ENCODE peak calls at places on chromosomes 2 and 18, in five cellular contexts. J is heart left ventricle, X is spleen, G is bronchial epithelial cell, U is esophagus squamous epithelium. S is an unnamed sample.
A peak's percentile ranks its signal among the peaks of the same experiment; 100 is the strongest.

GRCh38 chr2:171711351-171711750 is 24.1 kb downstream of the DYNC1I2 start:
- DNase-seq in J (no peak), U (no peak), X (no peak), G (no peak), S (no peak)

GRCh38 chr2:183070942-183071844 is 7.4 kb upstream of the DUSP19 start:
- DNase-seq in J (no peak), G (peak; percentile 28), U (no peak), X (no peak), S (no peak)

GRCh38 chr2:54634564-54635511 is 88.6 kb upstream of the EML6 start:
- DNase-seq in X (no peak), U (no peak), J (no peak), G (peak; percentile 79), S (no peak)

GRCh38 chr2:71546777-71547281 is 93.5 kb downstream of the DYSF start:
- DNase-seq in J (no peak), X (peak; percentile 51), U (no peak), G (no peak), S (no peak)

GRCh38 chr2:157197848-157198247 is 59.7 kb upstream of the GALNT5 start:
- DNase-seq in G (no peak), J (no peak), U (no peak), X (no peak), S (no peak)

GRCh38 chr2:234305846-234306245 is 191.0 kb downstream of the ARL4C start:
- DNase-seq in X (no peak), J (no peak), G (peak; percentile 60), U (no peak), S (no peak)

GRCh38 chr2:888906-889566 is 61.6 kb upstream of the SNTG2 start:
- DNase-seq in U (no peak), J (no peak), G (no peak), X (no peak), S (no peak)

GRCh38 chr2:56522605-56523089 is 338.9 kb downstream of the CCDC85A start:
- DNase-seq in J (no peak), X (no peak), G (peak; percentile 29), U (no peak), S (no peak)

GRCh38 chr2:168434164-168434563 is 21.9 kb upstream of the CERS6 start:
- DNase-seq in X (no peak), G (no peak), J (no peak), U (no peak), S (peak; percentile 49)

GRCh38 chr2:96819101-96819875 is 3.2 kb downstream of the CNNM3 start:
- DNase-seq in J (peak; percentile 17), G (peak; percentile 20), U (no peak), X (peak; percentile 61), S (no peak)

GRCh38 chr18:23053756-23054457 is 81.4 kb upstream of the CABLES1 start:
- DNase-seq in G (no peak), J (no peak), U (no peak), X (no peak), S (no peak)

GRCh38 chr2:198756166-198756565 is 701.6 kb downstream of the SATB2 start:
- DNase-seq in U (no peak), G (no peak), J (no peak), X (no peak), S (no peak)

GRCh38 chr2:29345236-29345635 is 230.0 kb downstream of the CLIP4 start:
- DNase-seq in G (no peak), X (no peak), U (no peak), J (no peak), S (no peak)

GRCh38 chr2:7738596-7738995 is 821.4 kb downstream of the RNF144A start:
- DNase-seq in U (no peak), G (no peak), J (no peak), X (no peak), S (no peak)

GRCh38 chr2:96267159-96267971 is 1.3 kb downstream of the CIAO1 start:
- DNase-seq in G (no peak), U (no peak), J (no peak), X (peak; percentile 89), S (no peak)

GRCh38 chr2:104388296-104388695 is 465.6 kb upstream of the POU3F3 start:
- DNase-seq in J (no peak), U (no peak), X (no peak), G (no peak), S (no peak)

GRCh38 chr2:240520974-240521350 is 36.8 kb downstream of the ANKMY1 start:
- DNase-seq in J (no peak), G (no peak), X (peak; percentile 57), U (no peak), S (no peak)

GRCh38 chr18:51614033-51614432 is 416.6 kb upstream of the MEX3C start:
- DNase-seq in U (no peak), G (peak; percentile 99), X (no peak), J (no peak), S (peak; percentile 41)

GRCh38 chr2:233758849-233759248 is 1.2 kb upstream of the UGT1A1 start:
- DNase-seq in U (no peak), G (no peak), X (no peak), J (no peak), S (no peak)

GRCh38 chr2:26979761-26980160 is 9.3 kb downstream of the MAPRE3 start:
- DNase-seq in U (no peak), X (no peak), J (no peak), G (no peak), S (no peak)

GRCh38 chr18:10525563-10526210 is at the start of gene NAPG:
- DNase-seq in G (peak; percentile 83), X (peak; percentile 97), U (peak; percentile 63), J (peak; percentile 96), S (peak; percentile 51)

GRCh38 chr2:143717053-143717452 is 587.8 kb downstream of the ARHGAP15 start:
- DNase-seq in G (no peak), U (no peak), X (no peak), J (no peak), S (no peak)

GRCh38 chr2:29309090-29310054 is 194.2 kb downstream of the CLIP4 start:
- DNase-seq in X (no peak), U (no peak), G (peak; percentile 68), J (no peak), S (no peak)

GRCh38 chr18:23137093-23137640 is 1.9 kb downstream of the CABLES1 start:
- DNase-seq in X (no peak), G (no peak), J (no peak), U (no peak), S (no peak)

GRCh38 chr2:4914551-4914950 is 777.6 kb upstream of the SOX11 start:
- DNase-seq in X (no peak), G (peak; percentile 50), J (no peak), U (no peak), S (no peak)

GRCh38 chr18:32707153-32707552 is 65.7 kb downstream of the KLHL14 start:
- DNase-seq in G (peak; percentile 49), U (no peak), J (no peak), X (no peak), S (no peak)

GRCh38 chr2:238874330-238875050 is 26.6 kb downstream of the TWIST2 start:
- DNase-seq in G (no peak), J (no peak), X (peak; percentile 40), U (no peak), S (no peak)

GRCh38 chr2:11674983-11675382 is 5.0 kb upstream of the NTSR2 start:
- DNase-seq in X (no peak), G (no peak), J (no peak), U (no peak), S (no peak)

DNA sequence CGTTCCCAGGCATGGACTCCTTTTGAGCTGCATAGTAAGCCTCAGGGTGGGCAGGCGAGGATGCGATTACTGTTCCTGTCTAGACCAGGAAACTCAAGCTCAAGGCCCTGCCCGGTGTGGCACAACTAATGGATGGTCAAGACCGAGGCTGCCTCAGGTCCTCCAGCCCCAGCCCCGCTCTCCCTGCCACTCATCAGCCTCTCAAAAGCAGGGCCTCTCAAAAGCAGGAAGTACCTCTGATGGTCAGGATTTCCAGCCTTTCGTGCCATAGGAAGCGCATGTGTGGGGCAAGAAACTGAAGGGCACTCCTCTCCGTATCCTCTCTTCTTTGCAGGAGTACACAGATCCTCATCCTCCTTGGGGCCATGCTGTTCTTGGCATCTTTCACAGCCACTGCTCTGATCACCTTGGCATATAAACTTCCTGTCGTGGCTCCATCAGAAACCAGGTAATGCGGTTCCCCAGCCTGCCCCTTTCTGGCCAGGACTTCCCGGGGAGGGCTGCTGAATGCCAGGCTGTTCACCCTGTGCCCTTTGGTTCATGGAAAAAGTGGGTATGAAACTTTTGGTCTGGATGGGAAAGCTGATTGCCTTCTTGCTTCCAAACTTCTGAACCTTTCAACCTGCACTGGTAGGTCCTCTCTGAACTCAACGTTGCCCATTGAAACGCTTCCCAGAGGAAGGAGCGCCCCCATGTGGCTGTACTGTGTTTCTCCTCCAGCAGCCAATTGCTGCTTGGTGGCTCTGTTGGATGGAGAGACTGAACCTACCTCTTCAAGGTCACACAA is 82.8 kb upstream of the SEC11C start:
- DNase-seq in X (peak; percentile 90), G (peak; percentile 55), J (peak; percentile 85), U (no peak), S (peak; percentile 47)
- TF ChIP-seq CTCF in X (peak; percentile 91), G (peak; percentile 90), J (peak; percentile 80), U (peak; percentile 81), S (no peak)

GRCh38 chr2:196468394-196468793 is 171.1 kb upstream of the CCDC150 start:
- DNase-seq in X (no peak), G (no peak), J (no peak), U (no peak), S (no peak)
- TF ChIP-seq CTCF in X (no peak), G (no peak), J (no peak), U (no peak), S (no peak)

GRCh38 chr18:26185267-26185666 is 41.0 kb upstream of the TAF4B start:
- DNase-seq in J (no peak), X (no peak), G (peak; percentile 8), U (no peak), S (no peak)
- TF ChIP-seq CTCF in J (no peak), X (no peak), G (no peak), U (no peak), S (no peak)

GRCh38 chr18:46211816-46212215 is 107.6 kb downstream of the HAUS1 start:
- DNase-seq in U (no peak), X (no peak), G (peak; percentile 18), J (no peak), S (no peak)
- TF ChIP-seq CTCF in U (no peak), X (no peak), G (no peak), J (no peak), S (no peak)

GRCh38 chr2:65640793-65641103 is 208.3 kb upstream of the SPRED2 start:
- DNase-seq in J (no peak), X (no peak), U (no peak), G (no peak), S (no peak)
- TF ChIP-seq CTCF in J (no peak), X (no peak), U (no peak), G (no peak), S (no peak)

DNA sequence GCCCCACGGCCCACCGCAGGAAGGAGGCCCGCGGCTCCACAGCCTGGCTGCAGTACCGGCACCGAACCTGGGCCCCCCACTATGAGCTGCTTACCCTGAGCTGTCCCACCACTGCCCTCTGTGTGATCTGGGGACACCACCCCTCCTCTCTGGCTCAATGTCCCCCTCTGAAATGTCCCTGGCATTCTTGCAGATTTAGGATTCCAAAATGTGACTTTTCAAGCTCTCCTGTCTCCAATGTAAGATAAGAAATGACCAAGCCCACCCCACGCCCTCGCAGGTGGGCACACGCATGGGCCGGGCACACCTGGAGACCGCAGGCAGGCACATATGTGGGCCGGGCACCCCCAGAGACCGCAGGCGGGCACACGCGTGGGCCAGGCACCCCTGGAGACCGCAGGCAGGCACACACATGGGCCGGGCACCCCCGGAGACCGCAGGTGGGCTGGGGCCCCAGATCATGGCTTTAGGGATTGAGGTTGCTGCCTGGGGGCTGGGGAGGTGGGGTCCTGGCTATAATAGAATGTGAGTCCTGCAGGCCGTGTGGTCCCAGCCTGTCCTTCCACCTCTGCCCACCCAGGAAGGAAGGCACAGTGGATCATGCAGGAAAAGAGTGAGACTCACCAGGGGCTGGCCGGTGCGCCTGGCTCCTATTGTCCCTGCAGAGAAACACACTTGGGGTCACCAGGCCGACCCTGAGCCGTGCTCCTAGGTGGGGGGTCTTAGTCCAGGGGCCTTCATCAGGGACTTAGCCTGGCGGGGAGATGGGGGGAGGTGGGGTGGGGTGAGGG is 7.2 kb downstream of the PDCD1 start:
- DNase-seq in X (peak; percentile 54), G (no peak), J (peak; percentile 33), U (no peak), S (peak; percentile 19)
- TF ChIP-seq CTCF in X (no peak), G (no peak), J (no peak), U (no peak), S (no peak)